ENCODE peak calls at places on chromosomes 3 and 15, in five cellular contexts. O, D, X, K and J are unnamed samples.
A peak's percentile ranks its signal among the peaks of the same experiment; 100 is the strongest.

GRCh38 chr3:130491431-130491830 is 25.5 kb upstream of the COL6A6 start:
- DNase-seq in K (no peak), X (no peak), O (no peak), D (no peak), J (no peak)

GRCh38 chr15:58639002-58639756 is 110.3 kb downstream of the ADAM10 start:
- DNase-seq in D (no peak), X (no peak), O (no peak), K (no peak), J (no peak)

GRCh38 chr3:32083901-32084300 is 22.5 kb upstream of the GPD1L start:
- DNase-seq in X (no peak), O (no peak), K (no peak), D (no peak), J (no peak)

GRCh38 chr3:153927107-153927506 is 194.1 kb upstream of the ARHGEF26 start:
- DNase-seq in K (no peak), X (peak; percentile 38), D (peak; percentile 56), O (no peak), J (peak; percentile 73)

GRCh38 chr3:119604878-119605277 is 7.2 kb downstream of the PLA1A start:
- DNase-seq in D (peak; percentile 75), X (no peak), O (no peak), K (no peak), J (peak; percentile 23)

GRCh38 chr15:94246016-94246415 is 14.7 kb downstream of the MCTP2 start:
- DNase-seq in K (no peak), O (no peak), D (no peak), X (no peak), J (no peak)

GRCh38 chr3:171162986-171163723 is 136.6 kb upstream of the SLC2A2 start:
- DNase-seq in X (no peak), O (no peak), K (no peak), D (no peak), J (no peak)

GRCh38 chr3:188491276-188491687 is 337.3 kb downstream of the LPP start:
- DNase-seq in O (no peak), K (no peak), X (no peak), D (peak; percentile 61), J (peak; percentile 85)

GRCh38 chr3:71176366-71176765 is 407.2 kb downstream of the FOXP1 start:
- DNase-seq in D (no peak), K (no peak), X (no peak), O (no peak), J (no peak)

GRCh38 chr15:43529587-43530345 is 12.4 kb downstream of the MAP1A start:
- DNase-seq in K (no peak), O (no peak), X (no peak), D (no peak), J (no peak)

GRCh38 chr15:71826196-71826595 is 15.8 kb downstream of the NR2E3 start:
- DNase-seq in K (no peak), O (no peak), D (no peak), X (no peak), J (no peak)

GRCh38 chr15:76433798-76434400 is 97.3 kb downstream of the ISL2 start:
- DNase-seq in O (no peak), K (no peak), X (no peak), D (peak; percentile 9), J (no peak)

GRCh38 chr15:44738340-44738984 is 2.1 kb downstream of the TRIM69 start:
- DNase-seq in X (peak; percentile 28), O (no peak), D (peak; percentile 67), K (peak; percentile 21), J (no peak)

GRCh38 chr3:172538368-172539264 is 15.4 kb upstream of the TNFSF10 start:
- DNase-seq in O (no peak), X (no peak), K (no peak), D (no peak), J (no peak)

GRCh38 chr3:31448035-31448881 is 84.5 kb upstream of the STT3B start:
- DNase-seq in K (no peak), X (peak; percentile 26), D (peak; percentile 14), O (no peak), J (no peak)

GRCh38 chr15:42279234-42279723 is 6.0 kb upstream of the TMEM87A start:
- DNase-seq in K (no peak), D (no peak), O (no peak), X (no peak), J (no peak)

GRCh38 chr15:87851497-87851896 is 405.0 kb downstream of the NTRK3 start:
- DNase-seq in K (no peak), X (no peak), O (no peak), D (no peak), J (no peak)

GRCh38 chr3:59774613-59775012 is 724.8 kb upstream of the CFAP20DC start:
- DNase-seq in X (no peak), D (peak; percentile 87), K (no peak), O (no peak), J (peak; percentile 67)

GRCh38 chr3:141979050-141979671 is 102.7 kb downstream of the ATP1B3 start:
- DNase-seq in D (peak; percentile 83), O (no peak), X (no peak), K (no peak), J (peak; percentile 35)

GRCh38 chr15:29938701-29939340 is 116.6 kb upstream of the TJP1 start:
- DNase-seq in D (no peak), O (no peak), K (no peak), X (no peak), J (no peak)

GRCh38 chr3:36944641-36945270 is at the start of gene TRANK1:
- DNase-seq in O (peak; percentile 80), D (peak; percentile 40), X (peak; percentile 75), K (peak; percentile 18), J (no peak)

GRCh38 chr15:72722071-72722696 is 36.2 kb downstream of the BBS4 start:
- DNase-seq in O (peak; percentile 54), K (peak; percentile 57), D (peak; percentile 79), X (peak; percentile 81), J (peak; percentile 28)

GRCh38 chr3:112136959-112137693 is 4.1 kb upstream of the GCSAM start:
- DNase-seq in D (peak; percentile 51), K (no peak), X (peak; percentile 61), O (no peak), J (no peak)

GRCh38 chr3:196287066-196287404 is 491 bp downstream of the PCYT1A start:
- DNase-seq in D (peak; percentile 20), X (peak; percentile 51), K (peak; percentile 7), O (no peak), J (no peak)

GRCh38 chr3:113825090-113825489 is 13.5 kb upstream of the GRAMD1C start:
- DNase-seq in D (no peak), O (no peak), K (peak; percentile 33), X (peak; percentile 16), J (no peak)

GRCh38 chr15:75929799-75930565 is 26.3 kb downstream of the FBXO22 start:
- DNase-seq in K (no peak), D (no peak), X (no peak), O (no peak), J (no peak)

GRCh38 chr15:59447367-59447766 is 9.4 kb downstream of the FAM81A start:
- DNase-seq in D (no peak), K (no peak), O (no peak), X (no peak), J (no peak)

GRCh38 chr3:123712077-123712860 is 127.4 kb upstream of the HACD2 start:
- DNase-seq in O (no peak), D (no peak), X (no peak), K (no peak), J (no peak)

GRCh38 chr15:90106522-90107117 is 4.4 kb upstream of the IDH2 start:
- DNase-seq in D (peak; percentile 42), X (peak; percentile 53), O (no peak), K (peak; percentile 91), J (no peak)

GRCh38 chr15:41971089-41971892 is 1.1 kb downstream of the EHD4 start:
- DNase-seq in O (peak; percentile 69), X (peak; percentile 83), D (peak; percentile 73), K (peak; percentile 38), J (no peak)

GRCh38 chr3:81218023-81218422 is 543.4 kb downstream of the GBE1 start:
- DNase-seq in D (peak; percentile 29), O (no peak), K (no peak), X (peak; percentile 44), J (no peak)

GRCh38 chr3:481680-482079 is 285.1 kb downstream of the CHL1 start:
- DNase-seq in D (no peak), O (no peak), K (no peak), X (peak; percentile 25), J (no peak)

GRCh38 chr3:74295479-74295878 is 319.0 kb downstream of the CNTN3 start:
- DNase-seq in K (no peak), O (no peak), X (no peak), D (no peak), J (no peak)

GRCh38 chr3:141764041-141764440 is 833 bp downstream of the GRK7 start:
- DNase-seq in O (no peak), X (no peak), K (no peak), D (no peak), J (no peak)

GRCh38 chr3:170905862-170906261 is 2.6 kb downstream of the EIF5A2 start:
- DNase-seq in K (no peak), D (no peak), X (no peak), O (no peak), J (no peak)

GRCh38 chr15:66823601-66824000 is 121.6 kb downstream of the SMAD6 start:
- DNase-seq in D (no peak), X (no peak), K (no peak), O (no peak), J (no peak)

GRCh38 chr3:50345008-50345407 is 524 bp downstream of the ZMYND10 start:
- DNase-seq in K (no peak), O (no peak), X (no peak), D (no peak), J (no peak)
- H3K4me3 ChIP-seq in K (peak overlapping the region; percentile 45), O (peak overlapping the region; percentile 31), X (no peak overlapping the region), D (peak overlapping the region; percentile 48), J (peak overlapping the region; percentile 55)

GRCh38 chr3:102179321-102180290 is 255.2 kb upstream of the ZPLD1 start:
- DNase-seq in O (no peak), K (no peak), D (peak; percentile 49), X (no peak), J (no peak)
- H3K4me3 ChIP-seq in O (no peak overlapping the region), K (peak overlapping the region; percentile 26), D (no peak overlapping the region), X (no peak overlapping the region), J (no peak overlapping the region)

GRCh38 chr3:124888482-124889441 is 1.6 kb upstream of the ITGB5 start:
- DNase-seq in X (no peak), O (no peak), K (no peak), D (no peak), J (no peak)
- H3K4me3 ChIP-seq in X (no peak overlapping the region), O (no peak overlapping the region), K (no peak overlapping the region), D (no peak overlapping the region), J (no peak overlapping the region)

DNA sequence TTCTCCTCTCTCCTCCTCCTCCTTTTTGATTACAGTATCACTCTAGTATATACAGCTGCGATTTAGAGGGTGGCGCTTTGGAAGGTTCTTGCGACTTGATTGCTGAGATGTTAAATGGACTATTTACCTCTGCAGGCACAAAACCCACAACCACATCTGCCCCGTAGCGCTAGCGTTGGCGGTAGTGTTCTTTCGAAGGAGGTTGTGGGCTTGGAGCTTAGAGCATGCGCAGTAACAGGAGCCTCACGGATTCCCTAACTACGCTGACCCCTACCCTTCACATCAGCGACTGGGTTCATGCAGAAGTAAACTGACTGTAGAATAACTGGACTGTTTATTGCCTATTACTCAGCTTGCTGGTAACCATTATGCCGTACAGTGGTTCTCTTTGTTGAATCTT is 58.0 kb downstream of the CGGBP1 start:
- DNase-seq in O (no peak), D (peak; percentile 22), X (peak; percentile 35), K (no peak), J (no peak)
- H3K4me3 ChIP-seq in O (no peak overlapping the region), D (peak overlapping the region; percentile 10), X (no peak overlapping the region), K (no peak overlapping the region), J (peak overlapping the region; percentile 26)

GRCh38 chr15:101038327-101039003 is 119.3 kb downstream of the LRRK1 start:
- DNase-seq in D (no peak), O (no peak), K (no peak), X (no peak), J (no peak)
- H3K4me3 ChIP-seq in D (no peak overlapping the region), O (no peak overlapping the region), K (no peak overlapping the region), X (no peak overlapping the region), J (no peak overlapping the region)